ENCODE peak calls at places on chromosomes 2 and 18, in four cellular contexts. One of them, this sample, is unnamed.

GRCh38 chr2:50448556-50448955 is 583.4 kb downstream of the NRXN1 start:
- DNase-seq in WTC11: no peak
- DNase-seq in K562: no peak
- DNase-seq in GM12878: no peak
- DNase-seq in this sample: no peak

GRCh38 chr2:63983986-63984605 is 35.1 kb downstream of the VPS54 start:
- DNase-seq in WTC11: no peak
- DNase-seq in K562: no peak
- DNase-seq in GM12878: no peak
- DNase-seq in this sample: peak; percentile 31

GRCh38 chr18:26617151-26617554 is 68.8 kb upstream of the KCTD1 start:
- DNase-seq in WTC11: no peak
- DNase-seq in K562: no peak
- DNase-seq in GM12878: no peak
- DNase-seq in this sample: no peak

GRCh38 chr2:234763051-234763909 is 188.5 kb upstream of the SH3BP4 start:
- DNase-seq in WTC11: no peak
- DNase-seq in K562: no peak
- DNase-seq in GM12878: no peak
- DNase-seq in this sample: no peak

GRCh38 chr2:28393115-28393836 is 618 bp downstream of the FOSL2 start:
- DNase-seq in WTC11: peak; percentile 48
- DNase-seq in K562: peak; percentile 70
- DNase-seq in GM12878: no peak
- DNase-seq in this sample: peak; percentile 80

GRCh38 chr2:212940816-212941215 is 210.6 kb downstream of the IKZF2 start:
- DNase-seq in WTC11: peak; percentile 24
- DNase-seq in K562: no peak
- DNase-seq in GM12878: no peak
- DNase-seq in this sample: no peak

GRCh38 chr2:196318517-196319377 is 147.4 kb upstream of the STK17B start:
- DNase-seq in WTC11: no peak
- DNase-seq in K562: no peak
- DNase-seq in GM12878: no peak
- DNase-seq in this sample: no peak

GRCh38 chr2:200025717-200026116 is 70.3 kb downstream of the MAIP1 start:
- DNase-seq in WTC11: no peak
- DNase-seq in K562: no peak
- DNase-seq in GM12878: no peak
- DNase-seq in this sample: no peak

GRCh38 chr18:9808530-9809241 is 77.1 kb upstream of the TXNDC2 start:
- DNase-seq in WTC11: peak; percentile 68
- DNase-seq in K562: no peak
- DNase-seq in GM12878: no peak
- DNase-seq in this sample: no peak

GRCh38 chr2:173898178-173898668 is 67.0 kb downstream of the SP3 start:
- DNase-seq in WTC11: no peak
- DNase-seq in K562: no peak
- DNase-seq in GM12878: peak; percentile 94
- DNase-seq in this sample: no peak

GRCh38 chr2:65896446-65896845 is 464.0 kb upstream of the SPRED2 start:
- DNase-seq in WTC11: no peak
- DNase-seq in K562: no peak
- DNase-seq in GM12878: no peak
- DNase-seq in this sample: no peak

GRCh38 chr2:150212722-150213171 is 274.7 kb downstream of the RND3 start:
- DNase-seq in WTC11: no peak
- DNase-seq in K562: no peak
- DNase-seq in GM12878: no peak
- DNase-seq in this sample: no peak

GRCh38 chr2:12543452-12544220 is 173.1 kb upstream of the TRIB2 start:
- DNase-seq in WTC11: no peak
- DNase-seq in K562: no peak
- DNase-seq in GM12878: no peak
- DNase-seq in this sample: peak; percentile 30

GRCh38 chr2:216033403-216033802 is 20.1 kb upstream of the MREG start:
- DNase-seq in WTC11: no peak
- DNase-seq in K562: no peak
- DNase-seq in GM12878: peak; percentile 60
- DNase-seq in this sample: no peak

GRCh38 chr18:47931707-47932103 is 1.2 kb upstream of the SMAD2 start:
- DNase-seq in WTC11: peak; percentile 19
- DNase-seq in K562: peak; percentile 22
- DNase-seq in GM12878: no peak
- DNase-seq in this sample: peak; percentile 29
- TF ChIP-seq USF1 in WTC11: no peak
- TF ChIP-seq USF1 in K562: no peak
- TF ChIP-seq USF1 in GM12878: no peak
- TF ChIP-seq USF1 in this sample: no peak

GRCh38 chr2:219309278-219309677 is at the start of gene PTPRN:
- DNase-seq in WTC11: peak; percentile 84
- DNase-seq in K562: peak; percentile 48
- DNase-seq in GM12878: no peak
- DNase-seq in this sample: peak; percentile 95
- TF ChIP-seq USF1 in WTC11: no peak
- TF ChIP-seq USF1 in K562: no peak
- TF ChIP-seq USF1 in GM12878: no peak
- TF ChIP-seq USF1 in this sample: no peak

GRCh38 chr2:230906471-230907230 is 18.4 kb downstream of the GPR55 start:
- DNase-seq in WTC11: no peak
- DNase-seq in K562: no peak
- DNase-seq in GM12878: no peak
- DNase-seq in this sample: no peak
- TF ChIP-seq USF1 in WTC11: no peak
- TF ChIP-seq USF1 in K562: no peak
- TF ChIP-seq USF1 in GM12878: no peak
- TF ChIP-seq USF1 in this sample: no peak

GRCh38 chr18:45061359-45061758 is 380.7 kb downstream of the SETBP1 start:
- DNase-seq in WTC11: no peak
- DNase-seq in K562: no peak
- DNase-seq in GM12878: no peak
- DNase-seq in this sample: no peak
- TF ChIP-seq USF1 in WTC11: no peak
- TF ChIP-seq USF1 in K562: no peak
- TF ChIP-seq USF1 in GM12878: no peak
- TF ChIP-seq USF1 in this sample: no peak

GRCh38 chr18:57853864-57854263 is 50.7 kb upstream of the ATP8B1 start:
- DNase-seq in WTC11: no peak
- DNase-seq in K562: no peak
- DNase-seq in GM12878: no peak
- DNase-seq in this sample: no peak
- TF ChIP-seq USF1 in WTC11: no peak
- TF ChIP-seq USF1 in K562: no peak
- TF ChIP-seq USF1 in GM12878: no peak
- TF ChIP-seq USF1 in this sample: no peak

This sample was measured in SK-N-SH.